ENCODE peak calls at places on chromosomes 11 and 22, in ten cellular contexts. V is naive thymus-derived CD4-positive, alpha-beta T cell; O is fibroblast of mammary gland; D is pancreas; X is CD8-positive, alpha-beta memory T cell; T is astrocyte of the cerebellum; Z is bronchial epithelial cell; R is transverse colon; E is K562; N is mucosa of descending colon. J is an unnamed sample.

GRCh38 chr11:130144129-130144528 is 15.5 kb upstream of the ST14 start:
- DNase-seq in D (peak; percentile 43), T (no peak), Z (no peak), E (no peak), R (peak; percentile 67), V (no peak), N (peak; percentile 69), X (no peak), O (no peak), J (no peak)

GRCh38 chr22:44584256-44584902 is 86.3 kb upstream of the RTL6 start:
- DNase-seq in N (no peak), Z (no peak), O (no peak), R (no peak), X (no peak), D (peak; percentile 51), T (no peak), V (no peak), E (no peak), J (no peak)

GRCh38 chr22:17105143-17106129 is 15.7 kb downstream of the TMEM121B start:
- DNase-seq in O (no peak), Z (no peak), T (no peak), R (no peak), X (no peak), V (no peak), D (no peak), E (no peak), N (no peak), J (no peak)

GRCh38 chr11:11621881-11622706 is at the start of gene GALNT18:
- DNase-seq in D (peak; percentile 95), T (peak; percentile 74), E (peak; percentile 91), R (peak; percentile 92), X (peak; percentile 41), N (peak; percentile 89), V (peak; percentile 36), Z (peak; percentile 83), O (peak; percentile 86), J (peak; percentile 87)

GRCh38 chr11:76695133-76695532 is 24.6 kb upstream of the LRRC32 start:
- DNase-seq in D (no peak), V (no peak), X (no peak), E (peak; percentile 43), Z (no peak), O (no peak), T (no peak), R (no peak), N (no peak), J (no peak)

GRCh38 chr11:95398437-95399112 is 167.6 kb upstream of the SESN3 start:
- DNase-seq in V (no peak), E (peak; percentile 62), T (no peak), D (no peak), Z (no peak), O (peak; percentile 25), X (no peak), R (no peak), N (no peak), J (no peak)

GRCh38 chr11:19679952-19680823 is 32.4 kb upstream of the NAV2 start:
- DNase-seq in E (no peak), N (peak; percentile 59), D (no peak), O (peak; percentile 99), Z (peak; percentile 96), X (no peak), R (peak; percentile 71), V (no peak), T (peak; percentile 96), J (no peak)

GRCh38 chr11:59755701-59756495 is 722 bp downstream of the STX3 start:
- DNase-seq in N (peak; percentile 88), O (peak; percentile 67), T (peak; percentile 26), D (peak; percentile 87), V (peak; percentile 32), Z (peak; percentile 67), R (peak; percentile 87), X (no peak), E (peak; percentile 83), J (no peak)

GRCh38 chr22:45552580-45553332 is 50.1 kb downstream of the FBLN1 start:
- DNase-seq in O (peak; percentile 97), V (no peak), Z (peak; percentile 20), R (peak; percentile 44), D (no peak), E (no peak), N (peak; percentile 59), X (no peak), T (no peak), J (no peak)

GRCh38 chr11:103729653-103730052 is 306.8 kb upstream of the DDI1 start:
- DNase-seq in X (no peak), T (no peak), D (no peak), V (no peak), E (no peak), Z (no peak), N (no peak), O (no peak), R (no peak), J (no peak)

GRCh38 chr11:95711162-95711944 is 78.2 kb downstream of the FAM76B start:
- DNase-seq in R (no peak), O (peak; percentile 75), E (no peak), N (no peak), D (no peak), Z (no peak), X (no peak), T (peak; percentile 42), V (no peak), J (no peak)

GRCh38 chr22:33674357-33674756 is 245.9 kb downstream of the LARGE1 start:
- DNase-seq in E (no peak), T (no peak), R (no peak), X (no peak), Z (no peak), D (no peak), V (no peak), O (no peak), N (no peak), J (no peak)

GRCh38 chr22:32531955-32532818 is 57.6 kb downstream of the FBXO7 start:
- DNase-seq in E (peak; percentile 74), V (no peak), O (peak; percentile 95), D (no peak), Z (peak; percentile 49), X (no peak), R (peak; percentile 51), T (no peak), N (no peak), J (no peak)

GRCh38 chr11:12556788-12557384 is 117.3 kb upstream of the TEAD1 start:
- DNase-seq in N (peak; percentile 54), X (no peak), O (peak; percentile 96), E (no peak), T (peak; percentile 97), Z (peak; percentile 63), D (no peak), R (peak; percentile 56), V (no peak), J (no peak)

GRCh38 chr11:47254381-47254780 is 3.4 kb upstream of the NR1H3 start:
- DNase-seq in D (no peak), X (no peak), N (no peak), Z (no peak), V (no peak), T (no peak), E (no peak), O (peak; percentile 48), R (peak; percentile 25), J (no peak)

GRCh38 chr11:72235351-72236057 is 8.5 kb downstream of the PHOX2A start:
- DNase-seq in E (no peak), N (no peak), Z (no peak), V (no peak), O (no peak), X (no peak), R (no peak), T (no peak), D (peak; percentile 39), J (no peak)

GRCh38 chr11:33753304-33753703 is 17.1 kb upstream of the CD59 start:
- DNase-seq in T (peak; percentile 78), N (no peak), D (no peak), O (peak; percentile 75), X (no peak), E (no peak), Z (no peak), V (no peak), R (no peak), J (no peak)

GRCh38 chr11:64078294-64078693 is 42.6 kb downstream of the FLRT1 start:
- DNase-seq in D (no peak), R (no peak), O (no peak), N (no peak), X (no peak), E (no peak), Z (no peak), V (no peak), T (no peak), J (no peak)

GRCh38 chr11:27722117-27722844 is 22.0 kb upstream of the BDNF start:
- DNase-seq in V (no peak), O (peak; percentile 19), E (no peak), X (no peak), R (peak; percentile 7), Z (peak; percentile 47), N (no peak), T (no peak), D (peak; percentile 63), J (no peak)

GRCh38 chr22:43441751-43442150 is 29.9 kb downstream of the MPPED1 start:
- DNase-seq in X (no peak), R (no peak), D (no peak), O (no peak), N (no peak), V (no peak), Z (no peak), E (no peak), T (no peak), J (no peak)

GRCh38 chr22:20431520-20432237 is 5.9 kb downstream of the SCARF2 start:
- DNase-seq in E (no peak), D (no peak), V (no peak), X (no peak), T (no peak), Z (no peak), O (no peak), N (no peak), R (no peak), J (no peak)
- H3K4me3 ChIP-seq in E (no peak overlapping the region), D (no peak overlapping the region), V (peak overlapping the region; percentile 79), X (peak overlapping the region; percentile 82), T (no peak overlapping the region), Z (no peak overlapping the region), O (no peak overlapping the region), N (no peak overlapping the region), R (no peak overlapping the region), J (no peak overlapping the region)

GRCh38 chr22:29693151-29693550 is 26.7 kb upstream of the CABP7 start:
- DNase-seq in O (peak; percentile 16), R (no peak), Z (no peak), T (no peak), D (no peak), V (no peak), N (no peak), E (no peak), X (no peak), J (no peak)
- H3K4me3 ChIP-seq in O (no peak overlapping the region), R (no peak overlapping the region), Z (no peak overlapping the region), T (no peak overlapping the region), D (no peak overlapping the region), V (no peak overlapping the region), N (no peak overlapping the region), E (no peak overlapping the region), X (no peak overlapping the region), J (no peak overlapping the region)

GRCh38 chr11:22974251-22974650 is 114.0 kb upstream of the CCDC179 start:
- DNase-seq in N (no peak), Z (no peak), O (no peak), T (no peak), X (no peak), R (no peak), E (no peak), V (no peak), D (no peak), J (no peak)
- H3K4me3 ChIP-seq in N (no peak overlapping the region), Z (no peak overlapping the region), O (no peak overlapping the region), T (no peak overlapping the region), X (no peak overlapping the region), R (no peak overlapping the region), E (no peak overlapping the region), V (no peak overlapping the region), D (no peak overlapping the region), J (no peak overlapping the region)

GRCh38 chr11:114447892-114448291 is 8.6 kb downstream of the REXO2 start:
- DNase-seq in X (no peak), O (no peak), T (no peak), E (no peak), D (no peak), V (no peak), R (no peak), N (no peak), Z (no peak), J (no peak)
- H3K4me3 ChIP-seq in X (no peak overlapping the region), O (no peak overlapping the region), T (no peak overlapping the region), E (no peak overlapping the region), D (no peak overlapping the region), V (no peak overlapping the region), R (no peak overlapping the region), N (no peak overlapping the region), Z (no peak overlapping the region), J (no peak overlapping the region)

J was measured in Jurkat, Clone E6-1.